ENCODE peak calls at places on chromosome 1, in eight cellular contexts. C is NCI-H1694 treated with DMSO at 0.1 percent for 48 hours, N is AG04450, J is NCI-H1092 treated with DMSO at 0.1 percent for 48 hours, S is iris pigment epithelial cell, X is erythroblast, Q is spleen, K is nephron progenitor cell. W is an unnamed sample.

GRCh38 chr1:20142001-20142710 is 3.0 kb downstream of the PLA2G2F start:
- DNase-seq in C (no peak), N (no peak), J (no peak), S (no peak), X (no peak), Q (no peak), K (no peak), W (no peak)

GRCh38 chr1:193494368-193494767 is 308.0 kb upstream of the B3GALT2 start:
- DNase-seq in C (no peak), N (no peak), J (no peak), S (no peak), X (no peak), Q (no peak), K (no peak), W (no peak)

GRCh38 chr1:15833069-15833679 is 14.3 kb upstream of the SPEN start:
- DNase-seq in C (no peak), N (no peak), J (no peak), S (peak), X (peak), Q (peak), K (no peak), W (no peak)

GRCh38 chr1:110390692-110391232 is at the start of gene SLC16A4:
- DNase-seq in C (peak), N (no peak), J (no peak), S (peak), X (no peak), Q (no peak), K (peak), W (no peak)

GRCh38 chr1:9251501-9251900 is 16.9 kb downstream of the H6PD start:
- DNase-seq in C (no peak), N (no peak), J (no peak), S (no peak), X (no peak), Q (peak), K (no peak), W (peak)

GRCh38 chr1:100354971-100355394 is 2.7 kb downstream of the CDC14A start:
- DNase-seq in C (no peak), N (no peak), J (peak), S (peak), X (peak), Q (no peak), K (peak), W (peak)

GRCh38 chr1:89808429-89809117 is 12.3 kb upstream of the LRRC8D start:
- DNase-seq in C (no peak), N (no peak), J (no peak), S (peak), X (no peak), Q (no peak), K (no peak), W (peak)

GRCh38 chr1:231727171-231727570 is 100.6 kb downstream of the DISC1 start:
- DNase-seq in C (no peak), N (no peak), J (no peak), S (no peak), X (no peak), Q (no peak), K (no peak), W (no peak)

W was measured in NCI-H524.